ENCODE peak calls at places on chromosome 16, in five cellular contexts. C is hypothalamus; U is A549; P is sigmoid colon; O is naive thymus-derived CD4-positive, alpha-beta T cell. W is an unnamed sample.

GRCh38 chr16:67872631-67873434 is at the start of gene EDC4:
- DNase-seq in U (peak), C (peak), P (peak), O (peak), W (peak)

GRCh38 chr16:84970447-84971127 is 40.7 kb downstream of the ZDHHC7 start:
- DNase-seq in C (no peak), O (peak), P (peak), U (peak), W (peak)

GRCh38 chr16:74557275-74557674 is 49.6 kb downstream of the GLG1 start:
- DNase-seq in O (no peak), U (no peak), C (no peak), P (no peak), W (no peak)

GRCh38 chr16:11328172-11329079 is 16.8 kb upstream of the RMI2 start:
- DNase-seq in U (peak), C (no peak), P (peak), O (peak), W (peak)

GRCh38 chr16:24070851-24071250 is 185.3 kb upstream of the CACNG3 start:
- DNase-seq in P (no peak), O (peak), C (no peak), U (peak), W (no peak)

GRCh38 chr16:19196871-19197270 is 28.8 kb downstream of the SYT17 start:
- DNase-seq in O (no peak), P (no peak), U (no peak), C (no peak), W (peak)

GRCh38 chr16:83963277-83964119 is 4.5 kb upstream of the NECAB2 start:
- DNase-seq in C (no peak), U (no peak), P (no peak), O (no peak), W (no peak)

GRCh38 chr16:75147968-75148310 is 385 bp upstream of the ZFP1 start:
- DNase-seq in P (no peak), U (no peak), O (no peak), C (no peak), W (no peak)

GRCh38 chr16:62256406-62256805 is 220.2 kb upstream of the CDH8 start:
- DNase-seq in C (no peak), O (no peak), U (peak), P (no peak), W (no peak)

GRCh38 chr16:21275529-21275928 is 2.6 kb downstream of the CRYM start:
- DNase-seq in U (no peak), P (no peak), C (no peak), O (no peak), W (no peak)

W was measured in lung.